ENCODE peak calls at places on chromosomes 12 and 14, in seven cellular contexts. A is HCT116, M is H1, U is K562, G is GM12878, F is HepG2, S is SK-N-SH. Q is an unnamed sample.

GRCh38 chr12:54141534-54142475 is 47.0 kb downstream of the SMUG1 start:
- DNase-seq in A (no peak), F (no peak), G (no peak), S (no peak), M (no peak), U (no peak), Q (no peak)

GRCh38 chr14:75339059-75339458 is 60.4 kb downstream of the FOS start:
- DNase-seq in F (no peak), M (no peak), U (no peak), S (no peak), A (no peak), G (no peak), Q (no peak)

GRCh38 chr12:123942277-123942653 is 30.4 kb downstream of the CCDC92 start:
- DNase-seq in S (no peak), G (no peak), F (no peak), U (no peak), M (no peak), A (no peak), Q (no peak)

GRCh38 chr12:32002848-32003493 is 43.8 kb downstream of the RESF1 start:
- DNase-seq in U (no peak), G (no peak), S (no peak), A (no peak), F (no peak), M (no peak), Q (no peak)

GRCh38 chr12:49369723-49370145 is 2.5 kb downstream of the SPATS2 start:
- DNase-seq in F (peak; percentile 41), A (no peak), S (peak; percentile 44), M (no peak), U (peak; percentile 77), G (peak; percentile 79), Q (peak; percentile 45)

GRCh38 chr12:3097836-3098235 is 20.7 kb downstream of the TSPAN9 start:
- DNase-seq in S (peak; percentile 57), F (peak; percentile 61), M (no peak), G (no peak), U (no peak), A (no peak), Q (no peak)

GRCh38 chr12:55760663-55761062 is 17.7 kb downstream of the GDF11 start:
- DNase-seq in S (no peak), F (no peak), A (no peak), M (no peak), G (no peak), U (no peak), Q (no peak)

GRCh38 chr14:74938873-74939495 is 15.9 kb upstream of the RPS6KL1 start:
- DNase-seq in G (no peak), S (no peak), F (no peak), A (no peak), M (no peak), U (no peak), Q (no peak)

GRCh38 chr12:95634622-95635621 is 83.6 kb upstream of the USP44 start:
- DNase-seq in A (no peak), M (no peak), S (no peak), F (peak; percentile 82), G (no peak), U (no peak), Q (no peak)

GRCh38 chr12:95633049-95633545 is 81.8 kb upstream of the USP44 start:
- DNase-seq in F (peak; percentile 33), A (peak; percentile 87), M (no peak), U (no peak), S (no peak), G (no peak), Q (no peak)

GRCh38 chr12:95637010-95637409 is 85.7 kb upstream of the USP44 start:
- DNase-seq in S (no peak), M (no peak), F (no peak), G (no peak), A (no peak), U (no peak), Q (no peak)

GRCh38 chr12:95630496-95630895 is 79.2 kb upstream of the USP44 start:
- DNase-seq in A (no peak), G (no peak), U (no peak), F (no peak), S (no peak), M (no peak), Q (no peak)

GRCh38 chr12:95633671-95634465 is 82.6 kb upstream of the USP44 start:
- DNase-seq in M (no peak), S (no peak), A (no peak), G (no peak), U (no peak), F (no peak), Q (no peak)
- TF ChIP-seq JUND in M (no peak), S (no peak), A (no peak), G (no peak), U (no peak), F (no peak), Q (no peak)

GRCh38 chr12:43760396-43760795 is 1.6 kb downstream of the IRAK4 start:
- DNase-seq in G (no peak), F (no peak), S (no peak), U (peak; percentile 32), M (no peak), A (no peak), Q (peak; percentile 32)
- TF ChIP-seq JUND in G (no peak), F (no peak), S (no peak), U (no peak), M (no peak), A (no peak), Q (no peak)

GRCh38 chr12:19125325-19125724 is 4.2 kb upstream of the PLEKHA5 start:
- DNase-seq in S (no peak), A (no peak), M (no peak), G (no peak), U (no peak), F (no peak), Q (no peak)
- TF ChIP-seq JUND in S (no peak), A (no peak), M (no peak), G (no peak), U (no peak), F (no peak), Q (no peak)

GRCh38 chr12:58920956-58921861 is 905 bp upstream of the LRIG3 start:
- DNase-seq in S (no peak), A (no peak), F (peak; percentile 53), G (no peak), M (no peak), U (no peak), Q (no peak)

GRCh38 chr12:58917699-58918334 is 2.5 kb downstream of the LRIG3 start:
- DNase-seq in A (no peak), M (no peak), U (no peak), G (no peak), S (no peak), F (no peak), Q (no peak)

GRCh38 chr12:58920102-58920955 is at the start of gene LRIG3:
- DNase-seq in U (peak; percentile 16), G (no peak), S (peak; percentile 65), M (peak; percentile 83), F (peak; percentile 76), A (peak; percentile 59), Q (peak; percentile 93)

GRCh38 chr12:58918475-58918874 is 1.8 kb downstream of the LRIG3 start:
- DNase-seq in S (no peak), F (no peak), G (no peak), M (no peak), U (no peak), A (no peak), Q (peak; percentile 29)

DNA sequence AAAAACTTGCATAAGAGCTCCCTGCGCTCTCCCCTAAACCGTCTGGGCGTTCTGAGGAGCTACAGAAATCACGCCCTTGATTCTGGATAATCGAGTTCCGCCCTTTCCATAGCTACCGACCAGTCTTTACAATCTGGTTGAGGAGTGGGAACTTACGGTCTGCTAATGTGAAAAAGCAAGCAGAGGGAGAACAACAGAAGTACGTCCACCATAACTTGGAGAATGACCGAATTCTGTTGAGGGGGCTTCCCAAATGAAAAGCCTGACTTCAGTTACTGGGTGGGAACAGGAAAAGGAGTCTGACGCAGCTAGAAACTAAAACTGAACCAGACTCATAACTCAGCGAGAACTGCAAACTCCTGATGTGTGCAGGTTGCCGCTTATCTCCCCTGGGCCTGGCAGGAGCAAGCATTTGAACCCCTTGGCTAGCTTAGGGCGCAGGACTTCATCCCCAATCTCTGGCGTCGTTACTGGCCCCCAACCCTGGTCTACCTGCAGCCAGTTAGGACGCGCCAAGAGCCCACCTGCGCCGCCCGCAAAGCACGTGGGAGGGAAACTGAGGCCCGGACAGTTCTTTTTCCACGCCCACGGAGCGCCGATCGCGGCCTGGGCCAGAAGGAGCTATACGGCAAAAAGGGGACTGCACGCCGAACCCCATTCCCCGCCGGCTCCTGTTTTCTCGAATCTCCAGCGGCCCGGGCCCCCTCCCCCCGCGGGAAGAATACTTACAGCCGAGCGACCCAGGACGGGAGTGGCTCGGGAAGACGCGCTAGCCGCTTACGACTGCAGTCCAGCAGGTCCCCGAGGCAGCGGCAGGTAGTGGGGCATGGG is 818 bp downstream of the LRIG3 start:
- DNase-seq in S (no peak), M (no peak), U (no peak), F (peak; percentile 27), A (no peak), G (no peak), Q (peak; percentile 53)
- TF ChIP-seq JUND in S (no peak), M (no peak), U (no peak), F (no peak), A (no peak), G (no peak), Q (no peak)

DNA sequence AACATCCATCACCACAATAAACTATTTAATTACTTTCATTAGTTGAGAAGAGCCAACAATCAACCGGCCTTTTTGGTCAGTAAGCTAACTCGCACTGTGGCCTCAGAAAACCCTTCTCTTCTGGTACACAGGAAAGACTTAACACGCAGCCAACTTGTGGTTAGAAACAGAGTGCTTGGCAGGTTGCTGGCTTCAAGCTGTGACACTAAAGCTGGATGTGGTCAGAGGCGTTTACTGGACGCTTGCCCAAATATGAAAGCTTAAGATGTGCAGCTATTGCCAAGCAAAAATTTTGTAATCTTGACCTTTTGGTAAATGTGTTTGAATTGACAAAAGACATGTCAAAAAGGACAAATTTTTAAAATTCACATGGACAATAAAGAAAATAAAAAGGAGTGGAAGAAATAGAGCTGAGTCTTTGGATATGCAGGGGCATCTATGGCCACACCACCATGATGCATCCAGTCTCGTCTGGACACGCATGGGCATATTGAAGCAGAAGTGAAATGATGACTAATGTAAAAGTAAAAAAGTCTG is 2.6 kb upstream of the KLRK1 start:
- DNase-seq in A (peak; percentile 79), U (peak; percentile 52), G (peak; percentile 77), S (no peak), M (no peak), F (no peak), Q (peak; percentile 87)
- TF ChIP-seq JUND in A (peak; percentile 50), U (no peak), G (no peak), S (no peak), M (no peak), F (no peak), Q (no peak)

DNA sequence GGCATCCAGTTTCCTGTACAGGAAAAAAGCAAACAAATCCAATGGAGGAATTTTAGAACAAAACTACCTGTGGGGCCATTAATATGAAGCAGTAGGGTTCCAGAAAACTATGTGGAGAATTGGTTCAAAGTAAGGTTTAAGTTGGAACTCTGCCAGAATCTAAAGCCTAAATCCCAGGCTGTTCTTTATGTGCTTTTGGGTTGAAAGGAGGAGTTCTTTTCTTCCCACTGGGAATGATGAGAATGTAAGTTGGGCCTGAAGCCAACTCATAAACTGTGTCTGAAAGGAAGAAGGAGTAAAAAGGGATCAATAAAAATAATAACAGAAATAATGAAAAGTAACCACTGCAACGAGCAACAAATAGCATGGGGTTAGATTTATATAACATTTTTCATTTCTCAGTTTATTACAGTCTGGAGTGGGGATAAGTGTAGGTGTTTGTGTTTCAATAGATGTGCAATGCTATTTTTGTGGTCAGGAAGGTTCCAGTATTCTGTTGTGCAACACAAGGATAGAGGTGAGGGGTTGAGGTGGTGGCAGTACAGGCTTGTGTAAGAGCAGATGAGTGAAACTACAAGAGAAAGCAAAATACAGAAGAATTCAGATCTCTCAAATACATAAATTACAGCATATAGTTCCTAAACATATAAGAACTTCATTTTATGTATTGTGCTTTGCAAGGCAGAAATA is 373.6 kb downstream of the EMP1 start:
- DNase-seq in M (no peak), G (no peak), U (no peak), S (no peak), A (peak; percentile 41), F (peak; percentile 39), Q (no peak)
- TF ChIP-seq JUND in M (no peak), G (no peak), U (no peak), S (no peak), A (peak; percentile 41), F (no peak), Q (no peak)

Q was measured in T47D.